ENCODE peak calls at places on chromosomes 3 and 15, in seven cellular contexts. Y is endothelial cell of umbilical vein, K is heart right ventricle, T is WERI-Rb-1, C is HCT116, J is psoas muscle, Z is A673. O is an unnamed sample. For H3K36me3 and H3K27me3, the result is how much of the 10 kb centered on the place peaks cover.

GRCh38 chr3:67715911-67716310 is 61.5 kb upstream of the SUCLG2 start:
- DNase-seq in Y (no peak), K (no peak), T (no peak), C (no peak), J (no peak), Z (no peak), O (no peak)

GRCh38 chr3:137519602-137520001 is 244.5 kb upstream of the SOX14 start:
- DNase-seq in Y (no peak), K (no peak), T (no peak), C (no peak), J (no peak), Z (no peak), O (no peak)

GRCh38 chr15:53658827-53659226 is 100.6 kb downstream of the WDR72 start:
- DNase-seq in Y (no peak), K (no peak), T (no peak), C (no peak), J (no peak), Z (no peak), O (no peak)

GRCh38 chr15:51390239-51390931 is 48.9 kb downstream of the GLDN start:
- DNase-seq in Y (no peak), K (no peak), T (no peak), C (no peak), J (no peak), Z (no peak), O (no peak)

GRCh38 chr3:102415553-102415952 is 19.3 kb upstream of the ZPLD1 start:
- DNase-seq in Y (no peak), K (no peak), T (no peak), C (no peak), J (no peak), Z (no peak), O (no peak)

GRCh38 chr15:76071816-76072215 is 12.0 kb downstream of the TMEM266 start:
- DNase-seq in Y (no peak), K (no peak), T (no peak), C (no peak), J (no peak), Z (no peak), O (no peak)

GRCh38 chr3:141647562-141647915 is 90.6 kb upstream of the RNF7 start:
- DNase-seq in Y (no peak), K (no peak), T (no peak), C (no peak), J (no peak), Z (no peak), O (no peak)

GRCh38 chr3:124887177-124887995 is at the start of gene ITGB5:
- DNase-seq in Y (peak), K (peak), T (peak), C (peak), J (peak), Z (peak), O (peak)

GRCh38 chr3:53254190-53254809 is 1.5 kb downstream of the TKT start:
- DNase-seq in Y (peak), K (no peak), T (peak), C (no peak), J (no peak), Z (no peak), O (peak)

GRCh38 chr3:39234705-39235104 is 42.3 kb upstream of the XIRP1 start:
- DNase-seq in Y (no peak), K (no peak), T (no peak), C (no peak), J (no peak), Z (no peak), O (no peak)

GRCh38 chr3:98954806-98955205 is 53.3 kb upstream of the DCBLD2 start:
- DNase-seq in Y (no peak), K (no peak), T (no peak), C (peak), J (no peak), Z (no peak), O (no peak)

GRCh38 chr3:192916455-192917257 is 1.0 kb downstream of the MB21D2 start:
- DNase-seq in Y (peak), K (peak), T (peak), C (no peak), J (peak), Z (peak), O (peak)
- H3K4me3 ChIP-seq in Y (peak), K (peak), T (peak), C (peak), J (peak), Z (peak), O (peak)

GRCh38 chr3:170098753-170099152 is 61.0 kb downstream of the GPR160 start:
- DNase-seq in Y (no peak), K (no peak), T (no peak), C (no peak), J (no peak), Z (no peak), O (no peak)
- H3K36me3 ChIP-seq in Y (under half), K (half or more), T (under half), C (under half), J (half or more), Z (half or more), O (under half)

GRCh38 chr15:49361370-49361769 is 61.7 kb upstream of the FGF7 start:
- DNase-seq in Y (no peak), K (no peak), T (no peak), C (no peak), J (no peak), Z (no peak), O (no peak)
- H3K27me3 ChIP-seq in Y (under half), K (under half), T (under half), C (under half), J (under half), Z (under half), O (under half)

GRCh38 chr3:37173806-37174205 is 576 bp downstream of the LRRFIP2 start:
- DNase-seq in Y (peak), K (no peak), T (no peak), C (no peak), J (no peak), Z (no peak), O (no peak)
- H3K4me3 ChIP-seq in Y (peak), K (peak), T (no peak), C (no peak), J (peak), Z (no peak), O (no peak)

GRCh38 chr3:69048990-69049389 is 3.1 kb downstream of the TMF1 start:
- DNase-seq in Y (no peak), K (no peak), T (no peak), C (no peak), J (no peak), Z (no peak), O (no peak)

GRCh38 chr3:69044608-69045007 is 7.5 kb downstream of the TMF1 start:
- DNase-seq in Y (no peak), K (no peak), T (no peak), C (no peak), J (no peak), Z (no peak), O (no peak)
- H3K36me3 ChIP-seq in Y (under half), K (half or more), T (half or more), C (under half), J (half or more), Z (under half), O (under half)